ENCODE peak calls at places on chromosomes 4 and X, in eight cellular contexts. One of them, this sample, is unnamed.

GRCh38 chr4:142516686-142517145 is 329.4 kb downstream of the INPP4B start:
- DNase-seq in H9: no peak
- DNase-seq in fibroblast of lung: peak; percentile 89
- DNase-seq in GM23248: peak; percentile 59
- DNase-seq in OCI-LY7: no peak
- DNase-seq in GM12878: no peak
- DNase-seq in HCT116: no peak
- DNase-seq in mesenchymal stem cell: no peak
- DNase-seq in this sample: no peak

GRCh38 chrX:102739642-102740041 is 19.1 kb downstream of the GPRASP3 start:
- DNase-seq in H9: no peak
- DNase-seq in fibroblast of lung: peak; percentile 15
- DNase-seq in GM23248: no peak
- DNase-seq in OCI-LY7: no peak
- DNase-seq in GM12878: no peak
- DNase-seq in HCT116: no peak
- DNase-seq in mesenchymal stem cell: peak; percentile 2
- DNase-seq in this sample: no peak

GRCh38 chr4:169124661-169125060 is 114.6 kb upstream of the CBR4 start:
- DNase-seq in H9: no peak
- DNase-seq in fibroblast of lung: no peak
- DNase-seq in GM23248: no peak
- DNase-seq in OCI-LY7: no peak
- DNase-seq in GM12878: no peak
- DNase-seq in HCT116: no peak
- DNase-seq in mesenchymal stem cell: peak; percentile 44
- DNase-seq in this sample: no peak

GRCh38 chrX:68833855-68834331 is 5.1 kb downstream of the EFNB1 start:
- DNase-seq in H9: peak; percentile 16
- DNase-seq in fibroblast of lung: no peak
- DNase-seq in GM23248: no peak
- DNase-seq in OCI-LY7: peak; percentile 21
- DNase-seq in GM12878: no peak
- DNase-seq in HCT116: no peak
- DNase-seq in mesenchymal stem cell: no peak
- DNase-seq in this sample: no peak

GRCh38 chr4:25722964-25723363 is 67.3 kb downstream of the SLC34A2 start:
- DNase-seq in H9: no peak
- DNase-seq in fibroblast of lung: no peak
- DNase-seq in GM23248: no peak
- DNase-seq in OCI-LY7: no peak
- DNase-seq in GM12878: no peak
- DNase-seq in HCT116: no peak
- DNase-seq in mesenchymal stem cell: no peak
- DNase-seq in this sample: no peak

GRCh38 chr4:911221-911751 is 20.8 kb downstream of the GAK start:
- DNase-seq in H9: no peak
- DNase-seq in fibroblast of lung: no peak
- DNase-seq in GM23248: no peak
- DNase-seq in OCI-LY7: no peak
- DNase-seq in GM12878: no peak
- DNase-seq in HCT116: no peak
- DNase-seq in mesenchymal stem cell: no peak
- DNase-seq in this sample: no peak

GRCh38 chr4:173014113-173014558 is 154.5 kb upstream of the GALNT7 start:
- DNase-seq in H9: peak; percentile 86
- DNase-seq in fibroblast of lung: peak; percentile 85
- DNase-seq in GM23248: peak; percentile 78
- DNase-seq in OCI-LY7: peak; percentile 24
- DNase-seq in GM12878: no peak
- DNase-seq in HCT116: no peak
- DNase-seq in mesenchymal stem cell: peak; percentile 74
- DNase-seq in this sample: no peak

GRCh38 chr4:3766791-3767561 is 791 bp downstream of the ADRA2C start:
- DNase-seq in H9: peak; percentile 87
- DNase-seq in fibroblast of lung: peak; percentile 7
- DNase-seq in GM23248: no peak
- DNase-seq in OCI-LY7: no peak
- DNase-seq in GM12878: no peak
- DNase-seq in HCT116: no peak
- DNase-seq in mesenchymal stem cell: peak; percentile 1
- DNase-seq in this sample: no peak

GRCh38 chrX:151765026-151765425 is 30.5 kb downstream of the CNGA2 start:
- DNase-seq in H9: no peak
- DNase-seq in fibroblast of lung: no peak
- DNase-seq in GM23248: no peak
- DNase-seq in OCI-LY7: no peak
- DNase-seq in GM12878: no peak
- DNase-seq in HCT116: no peak
- DNase-seq in mesenchymal stem cell: no peak
- DNase-seq in this sample: no peak

GRCh38 chr4:79421483-79421882 is 13.5 kb upstream of the GK2 start:
- DNase-seq in H9: no peak
- DNase-seq in fibroblast of lung: no peak
- DNase-seq in GM23248: no peak
- DNase-seq in OCI-LY7: no peak
- DNase-seq in GM12878: no peak
- DNase-seq in HCT116: no peak
- DNase-seq in mesenchymal stem cell: no peak
- DNase-seq in this sample: no peak

GRCh38 chrX:94751611-94752010 is 1077.6 kb downstream of the FAM133A start:
- DNase-seq in H9: no peak
- DNase-seq in fibroblast of lung: no peak
- DNase-seq in GM23248: no peak
- DNase-seq in OCI-LY7: no peak
- DNase-seq in GM12878: no peak
- DNase-seq in HCT116: no peak
- DNase-seq in mesenchymal stem cell: no peak
- DNase-seq in this sample: no peak

GRCh38 chr4:166887457-166887856 is 346.8 kb downstream of the SPOCK3 start:
- DNase-seq in H9: no peak
- DNase-seq in fibroblast of lung: no peak
- DNase-seq in GM23248: no peak
- DNase-seq in OCI-LY7: no peak
- DNase-seq in GM12878: no peak
- DNase-seq in HCT116: no peak
- DNase-seq in mesenchymal stem cell: no peak
- DNase-seq in this sample: no peak

GRCh38 chr4:166886708-166887107 is 347.6 kb downstream of the SPOCK3 start:
- DNase-seq in H9: no peak
- DNase-seq in fibroblast of lung: no peak
- DNase-seq in GM23248: no peak
- DNase-seq in OCI-LY7: no peak
- DNase-seq in GM12878: no peak
- DNase-seq in HCT116: no peak
- DNase-seq in mesenchymal stem cell: no peak
- DNase-seq in this sample: no peak

GRCh38 chr4:166882221-166882620 is 352.1 kb downstream of the SPOCK3 start:
- DNase-seq in H9: no peak
- DNase-seq in fibroblast of lung: no peak
- DNase-seq in GM23248: no peak
- DNase-seq in OCI-LY7: no peak
- DNase-seq in GM12878: no peak
- DNase-seq in HCT116: no peak
- DNase-seq in mesenchymal stem cell: no peak
- DNase-seq in this sample: no peak
- H2AFZ ChIP-seq in H9: no peak overlapping the region
- H2AFZ ChIP-seq in fibroblast of lung: no peak overlapping the region
- H2AFZ ChIP-seq in GM23248: no peak overlapping the region
- H2AFZ ChIP-seq in OCI-LY7: no peak overlapping the region
- H2AFZ ChIP-seq in GM12878: no peak overlapping the region
- H2AFZ ChIP-seq in HCT116: no peak overlapping the region
- H2AFZ ChIP-seq in mesenchymal stem cell: no peak overlapping the region
- H2AFZ ChIP-seq in this sample: no peak overlapping the region

GRCh38 chr4:12929784-12930183 is 554.4 kb downstream of the RAB28 start:
- DNase-seq in H9: no peak
- DNase-seq in fibroblast of lung: no peak
- DNase-seq in GM23248: no peak
- DNase-seq in OCI-LY7: no peak
- DNase-seq in GM12878: no peak
- DNase-seq in HCT116: no peak
- DNase-seq in mesenchymal stem cell: no peak
- DNase-seq in this sample: no peak
- H2AFZ ChIP-seq in H9: no peak overlapping the region
- H2AFZ ChIP-seq in fibroblast of lung: no peak overlapping the region
- H2AFZ ChIP-seq in GM23248: no peak overlapping the region
- H2AFZ ChIP-seq in OCI-LY7: no peak overlapping the region
- H2AFZ ChIP-seq in GM12878: no peak overlapping the region
- H2AFZ ChIP-seq in HCT116: no peak overlapping the region
- H2AFZ ChIP-seq in mesenchymal stem cell: no peak overlapping the region
- H2AFZ ChIP-seq in this sample: no peak overlapping the region

DNA sequence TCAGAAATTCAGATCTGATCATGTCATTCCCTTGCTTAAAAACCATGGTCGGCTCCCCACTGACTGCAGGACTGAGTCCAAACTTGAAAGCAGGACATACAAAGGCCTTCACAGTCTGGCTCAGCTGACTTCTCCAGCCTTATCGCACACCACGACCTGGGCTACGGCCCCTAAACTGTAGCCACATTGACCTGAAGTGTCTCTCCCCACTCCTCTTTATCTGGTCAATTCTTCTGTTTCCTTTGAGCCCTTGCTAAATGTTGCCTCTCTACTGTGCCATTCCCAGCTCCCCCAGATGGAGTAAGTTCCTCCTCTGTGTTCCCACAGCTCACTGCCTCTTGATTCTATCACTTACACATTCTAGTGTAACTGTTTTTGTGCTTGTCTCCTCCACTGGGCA is 60.5 kb upstream of the CITED1 start:
- DNase-seq in H9: no peak
- DNase-seq in fibroblast of lung: no peak
- DNase-seq in GM23248: no peak
- DNase-seq in OCI-LY7: no peak
- DNase-seq in GM12878: no peak
- DNase-seq in HCT116: no peak
- DNase-seq in mesenchymal stem cell: no peak
- DNase-seq in this sample: no peak
- H2AFZ ChIP-seq in H9: no peak overlapping the region
- H2AFZ ChIP-seq in fibroblast of lung: no peak overlapping the region
- H2AFZ ChIP-seq in GM23248: no peak overlapping the region
- H2AFZ ChIP-seq in OCI-LY7: no peak overlapping the region
- H2AFZ ChIP-seq in GM12878: no peak overlapping the region
- H2AFZ ChIP-seq in HCT116: no peak overlapping the region
- H2AFZ ChIP-seq in mesenchymal stem cell: no peak overlapping the region
- H2AFZ ChIP-seq in this sample: no peak overlapping the region

DNA sequence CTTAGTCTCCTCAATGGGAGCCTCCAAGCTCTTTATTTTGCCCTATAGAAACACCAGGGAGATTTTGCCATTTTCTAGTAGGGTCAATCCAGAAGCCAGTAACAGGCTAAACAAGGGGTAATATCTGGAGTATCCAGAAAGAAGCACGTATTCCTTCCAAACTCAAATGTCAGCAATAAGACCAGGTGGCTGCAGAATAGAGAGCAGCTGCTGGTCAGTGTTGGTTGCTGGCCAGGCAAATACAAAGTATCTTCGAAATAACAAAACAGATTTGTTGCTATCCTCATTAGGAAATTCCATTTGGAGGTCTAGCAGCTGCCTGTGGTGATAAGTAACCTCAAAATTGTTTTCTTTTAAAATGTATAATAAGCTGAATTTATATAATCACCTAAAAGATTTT is 320.4 kb downstream of the DTHD1 start:
- DNase-seq in H9: no peak
- DNase-seq in fibroblast of lung: peak; percentile 2
- DNase-seq in GM23248: no peak
- DNase-seq in OCI-LY7: no peak
- DNase-seq in GM12878: no peak
- DNase-seq in HCT116: no peak
- DNase-seq in mesenchymal stem cell: no peak
- DNase-seq in this sample: no peak
- H2AFZ ChIP-seq in H9: no peak overlapping the region
- H2AFZ ChIP-seq in fibroblast of lung: no peak overlapping the region
- H2AFZ ChIP-seq in GM23248: no peak overlapping the region
- H2AFZ ChIP-seq in OCI-LY7: no peak overlapping the region
- H2AFZ ChIP-seq in GM12878: no peak overlapping the region
- H2AFZ ChIP-seq in HCT116: no peak overlapping the region
- H2AFZ ChIP-seq in mesenchymal stem cell: no peak overlapping the region
- H2AFZ ChIP-seq in this sample: no peak overlapping the region

DNA sequence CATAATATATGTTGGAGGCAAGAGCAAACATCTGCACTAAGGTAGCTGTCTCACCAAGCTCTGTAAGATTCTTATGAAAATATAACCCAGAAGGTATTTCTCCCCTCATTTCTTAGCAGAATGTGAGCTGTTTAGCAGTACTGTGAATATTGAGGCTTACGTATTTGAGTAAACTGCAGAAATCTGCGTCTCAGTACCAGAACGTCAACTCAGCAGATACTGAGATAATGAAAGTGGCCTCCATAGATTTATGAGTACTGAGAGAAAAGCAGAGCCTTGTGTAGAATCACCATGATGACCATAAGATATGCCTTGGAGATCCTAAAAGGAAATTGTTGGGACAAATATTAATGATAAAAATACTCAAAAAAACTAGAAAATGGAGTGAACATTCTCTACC is 296.7 kb upstream of the TECRL start:
- DNase-seq in H9: no peak
- DNase-seq in fibroblast of lung: no peak
- DNase-seq in GM23248: no peak
- DNase-seq in OCI-LY7: no peak
- DNase-seq in GM12878: no peak
- DNase-seq in HCT116: no peak
- DNase-seq in mesenchymal stem cell: peak; percentile 3
- DNase-seq in this sample: no peak
- H2AFZ ChIP-seq in H9: no peak overlapping the region
- H2AFZ ChIP-seq in fibroblast of lung: no peak overlapping the region
- H2AFZ ChIP-seq in GM23248: no peak overlapping the region
- H2AFZ ChIP-seq in OCI-LY7: no peak overlapping the region
- H2AFZ ChIP-seq in GM12878: no peak overlapping the region
- H2AFZ ChIP-seq in HCT116: no peak overlapping the region
- H2AFZ ChIP-seq in mesenchymal stem cell: no peak overlapping the region
- H2AFZ ChIP-seq in this sample: no peak overlapping the region

DNA sequence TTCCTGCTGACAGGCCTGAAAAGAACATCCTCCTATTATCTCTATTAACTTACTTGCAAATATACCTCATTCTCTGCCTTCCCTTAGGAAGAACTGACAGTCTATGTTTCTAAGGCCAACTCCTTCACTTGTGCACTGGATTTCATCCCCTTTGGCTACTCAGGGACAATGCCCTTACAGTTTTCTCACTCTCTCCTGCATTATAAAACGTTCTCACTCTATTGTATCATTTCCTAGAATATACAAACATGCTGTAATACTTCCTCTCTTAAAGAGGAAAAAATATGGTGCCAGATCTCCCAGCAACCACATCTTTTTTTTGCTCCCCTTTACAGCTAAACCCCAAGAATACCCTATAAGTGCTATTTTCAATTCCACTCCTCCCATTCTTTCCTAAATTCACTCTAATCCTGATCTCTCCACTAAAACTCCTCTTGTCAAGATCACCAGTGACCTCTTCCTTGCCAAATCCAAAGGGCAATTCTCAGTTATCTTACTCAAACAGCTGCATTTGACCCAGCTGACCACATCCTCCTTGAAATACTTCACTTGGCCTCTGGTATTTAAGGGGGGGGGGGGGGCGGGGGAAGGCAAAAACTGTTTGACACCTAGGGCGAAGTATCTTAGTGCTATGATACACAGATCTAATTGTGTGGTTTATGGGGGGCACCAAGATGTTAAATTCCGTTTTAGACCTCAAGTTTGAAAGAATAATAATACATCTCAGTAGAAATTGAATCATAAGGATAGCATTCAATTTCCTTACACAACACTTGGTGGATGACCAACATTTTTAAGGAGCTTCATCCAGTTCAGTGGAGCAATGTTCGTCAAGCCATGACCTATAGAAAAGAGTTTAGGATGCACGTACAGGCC is 1.6 kb downstream of the RCHY1 start:
- DNase-seq in H9: no peak
- DNase-seq in fibroblast of lung: peak; percentile 83
- DNase-seq in GM23248: peak; percentile 63
- DNase-seq in OCI-LY7: peak; percentile 60
- DNase-seq in GM12878: peak; percentile 13
- DNase-seq in HCT116: no peak
- DNase-seq in mesenchymal stem cell: peak; percentile 57
- DNase-seq in this sample: peak; percentile 66
- H2AFZ ChIP-seq in H9: no peak overlapping the region
- H2AFZ ChIP-seq in fibroblast of lung: no peak overlapping the region
- H2AFZ ChIP-seq in GM23248: peak overlapping the region; percentile 96
- H2AFZ ChIP-seq in OCI-LY7: peak overlapping the region; percentile 95
- H2AFZ ChIP-seq in GM12878: no peak overlapping the region
- H2AFZ ChIP-seq in HCT116: no peak overlapping the region
- H2AFZ ChIP-seq in mesenchymal stem cell: no peak overlapping the region
- H2AFZ ChIP-seq in this sample: no peak overlapping the region